ENCODE peak calls at places on chromosomes 11 and 22, in seven cellular contexts. One of them, this sample, is unnamed.

GRCh38 chr11:123116486-123116885 is 54.5 kb upstream of the HSPA8 start:
- DNase-seq in progenitor cell of endocrine pancreas: no peak
- DNase-seq in HuH-7.5: no peak
- DNase-seq in activated T-cell treated with anti-CD3 and anti-CD28 coated beads, Interleukin-2, amount 50 U/mL, for 1 hour: no peak
- DNase-seq in stimulated activated naive CD8-positive, alpha-beta T cell treated with anti-CD3 and anti-CD28 coated beads, Interleukin-15, amount 100 ng/mL, for 72 hours: no peak
- DNase-seq in A549: no peak
- DNase-seq in IMR-90: no peak
- DNase-seq in this sample: peak

GRCh38 chr11:40328890-40329617 is 1130.4 kb downstream of the LRRC4C start:
- DNase-seq in A549: peak
- DNase-seq in activated T-cell treated with anti-CD3 and anti-CD28 coated beads, Interleukin-2, amount 50 U/mL, for 1 hour: no peak
- DNase-seq in stimulated activated naive CD8-positive, alpha-beta T cell treated with anti-CD3 and anti-CD28 coated beads, Interleukin-15, amount 100 ng/mL, for 72 hours: no peak
- DNase-seq in HuH-7.5: no peak
- DNase-seq in progenitor cell of endocrine pancreas: no peak
- DNase-seq in IMR-90: peak
- DNase-seq in this sample: peak

GRCh38 chr11:4430060-4430459 is 19.0 kb upstream of the OR52K2 start:
- DNase-seq in IMR-90: no peak
- DNase-seq in stimulated activated naive CD8-positive, alpha-beta T cell treated with anti-CD3 and anti-CD28 coated beads, Interleukin-15, amount 100 ng/mL, for 72 hours: no peak
- DNase-seq in A549: no peak
- DNase-seq in HuH-7.5: no peak
- DNase-seq in activated T-cell treated with anti-CD3 and anti-CD28 coated beads, Interleukin-2, amount 50 U/mL, for 1 hour: no peak
- DNase-seq in progenitor cell of endocrine pancreas: no peak
- DNase-seq in this sample: no peak

GRCh38 chr11:88152381-88152780 is 22.9 kb downstream of the RAB38 start:
- DNase-seq in HuH-7.5: no peak
- DNase-seq in IMR-90: peak
- DNase-seq in activated T-cell treated with anti-CD3 and anti-CD28 coated beads, Interleukin-2, amount 50 U/mL, for 1 hour: no peak
- DNase-seq in progenitor cell of endocrine pancreas: no peak
- DNase-seq in A549: no peak
- DNase-seq in stimulated activated naive CD8-positive, alpha-beta T cell treated with anti-CD3 and anti-CD28 coated beads, Interleukin-15, amount 100 ng/mL, for 72 hours: no peak
- DNase-seq in this sample: no peak

GRCh38 chr22:43698403-43698802 is 113.7 kb downstream of the EFCAB6 start:
- DNase-seq in HuH-7.5: no peak
- DNase-seq in A549: no peak
- DNase-seq in activated T-cell treated with anti-CD3 and anti-CD28 coated beads, Interleukin-2, amount 50 U/mL, for 1 hour: no peak
- DNase-seq in stimulated activated naive CD8-positive, alpha-beta T cell treated with anti-CD3 and anti-CD28 coated beads, Interleukin-15, amount 100 ng/mL, for 72 hours: no peak
- DNase-seq in IMR-90: no peak
- DNase-seq in progenitor cell of endocrine pancreas: no peak
- DNase-seq in this sample: peak

GRCh38 chr22:43481528-43482309 is 69.9 kb downstream of the MPPED1 start:
- DNase-seq in IMR-90: no peak
- DNase-seq in stimulated activated naive CD8-positive, alpha-beta T cell treated with anti-CD3 and anti-CD28 coated beads, Interleukin-15, amount 100 ng/mL, for 72 hours: peak
- DNase-seq in activated T-cell treated with anti-CD3 and anti-CD28 coated beads, Interleukin-2, amount 50 U/mL, for 1 hour: no peak
- DNase-seq in HuH-7.5: peak
- DNase-seq in A549: no peak
- DNase-seq in progenitor cell of endocrine pancreas: no peak
- DNase-seq in this sample: no peak

GRCh38 chr11:66846671-66847091 is 3.4 kb downstream of the RCE1 start:
- DNase-seq in stimulated activated naive CD8-positive, alpha-beta T cell treated with anti-CD3 and anti-CD28 coated beads, Interleukin-15, amount 100 ng/mL, for 72 hours: no peak
- DNase-seq in A549: no peak
- DNase-seq in HuH-7.5: peak
- DNase-seq in progenitor cell of endocrine pancreas: no peak
- DNase-seq in IMR-90: no peak
- DNase-seq in activated T-cell treated with anti-CD3 and anti-CD28 coated beads, Interleukin-2, amount 50 U/mL, for 1 hour: peak
- DNase-seq in this sample: peak

GRCh38 chr11:122440783-122441701 is 214.5 kb upstream of the UBASH3B start:
- DNase-seq in A549: peak
- DNase-seq in HuH-7.5: no peak
- DNase-seq in activated T-cell treated with anti-CD3 and anti-CD28 coated beads, Interleukin-2, amount 50 U/mL, for 1 hour: no peak
- DNase-seq in IMR-90: no peak
- DNase-seq in progenitor cell of endocrine pancreas: no peak
- DNase-seq in stimulated activated naive CD8-positive, alpha-beta T cell treated with anti-CD3 and anti-CD28 coated beads, Interleukin-15, amount 100 ng/mL, for 72 hours: no peak
- DNase-seq in this sample: peak

GRCh38 chr11:72828692-72829101 is 14.5 kb downstream of the ATG16L2 start:
- DNase-seq in IMR-90: no peak
- DNase-seq in progenitor cell of endocrine pancreas: no peak
- DNase-seq in stimulated activated naive CD8-positive, alpha-beta T cell treated with anti-CD3 and anti-CD28 coated beads, Interleukin-15, amount 100 ng/mL, for 72 hours: no peak
- DNase-seq in A549: no peak
- DNase-seq in HuH-7.5: no peak
- DNase-seq in activated T-cell treated with anti-CD3 and anti-CD28 coated beads, Interleukin-2, amount 50 U/mL, for 1 hour: no peak
- DNase-seq in this sample: no peak

GRCh38 chr11:9138612-9139579 is 47.5 kb upstream of the SCUBE2 start:
- DNase-seq in HuH-7.5: no peak
- DNase-seq in activated T-cell treated with anti-CD3 and anti-CD28 coated beads, Interleukin-2, amount 50 U/mL, for 1 hour: no peak
- DNase-seq in stimulated activated naive CD8-positive, alpha-beta T cell treated with anti-CD3 and anti-CD28 coated beads, Interleukin-15, amount 100 ng/mL, for 72 hours: no peak
- DNase-seq in progenitor cell of endocrine pancreas: no peak
- DNase-seq in A549: peak
- DNase-seq in IMR-90: peak
- DNase-seq in this sample: peak

This sample was measured in fibroblast of pulmonary artery.